ENCODE peak calls at places on chromosome 9, in four cellular contexts. One of them, this sample, is unnamed.

GRCh38 chr9:93658184-93658925 is 82.0 kb downstream of the PHF2 start:
- DNase-seq in AG10803: no peak
- DNase-seq in psoas muscle: peak
- DNase-seq in RWPE1: no peak
- DNase-seq in this sample: no peak

GRCh38 chr9:34520096-34520495 is 2.7 kb downstream of the ENHO start:
- DNase-seq in RWPE1: no peak
- DNase-seq in AG10803: no peak
- DNase-seq in psoas muscle: no peak
- DNase-seq in this sample: no peak

GRCh38 chr9:98172604-98173003 is 19.8 kb downstream of the CORO2A start:
- DNase-seq in psoas muscle: no peak
- DNase-seq in RWPE1: peak
- DNase-seq in AG10803: no peak
- DNase-seq in this sample: no peak

GRCh38 chr9:77210116-77210515 is 32.8 kb downstream of the VPS13A start:
- DNase-seq in psoas muscle: no peak
- DNase-seq in AG10803: no peak
- DNase-seq in RWPE1: no peak
- DNase-seq in this sample: no peak

GRCh38 chr9:2299156-2299842 is 284.2 kb downstream of the SMARCA2 start:
- DNase-seq in psoas muscle: no peak
- DNase-seq in AG10803: no peak
- DNase-seq in RWPE1: no peak
- DNase-seq in this sample: no peak

GRCh38 chr9:34493972-34494535 is 28.7 kb downstream of the ENHO start:
- DNase-seq in RWPE1: peak
- DNase-seq in AG10803: peak
- DNase-seq in psoas muscle: peak
- DNase-seq in this sample: no peak

GRCh38 chr9:74729129-74729710 is 158.5 kb downstream of the TRPM6 start:
- DNase-seq in psoas muscle: no peak
- DNase-seq in AG10803: no peak
- DNase-seq in RWPE1: no peak
- DNase-seq in this sample: no peak

GRCh38 chr9:88658311-88658822 is 123.4 kb downstream of the NXNL2 start:
- DNase-seq in AG10803: peak
- DNase-seq in psoas muscle: peak
- DNase-seq in RWPE1: peak
- DNase-seq in this sample: peak